ENCODE peak calls at places on chromosomes 7 and 10, in six cellular contexts. T is adipocyte, B is osteoblast, U is heart right ventricle, P is pancreas, G is adrenal gland. F is an unnamed sample. For H3K9me3, the result is how much of the 10 kb centered on the place peaks cover.

GRCh38 chr7:79055722-79056415 is 397.6 kb downstream of the MAGI2 start:
- DNase-seq in G (peak), T (no peak), P (peak), B (no peak), U (no peak), F (no peak)

GRCh38 chr7:55534916-55535636 is 37.2 kb downstream of the VOPP1 start:
- DNase-seq in B (no peak), U (no peak), G (no peak), P (no peak), T (no peak), F (no peak)

GRCh38 chr7:64849250-64849923 is 53.7 kb upstream of the ZNF273 start:
- DNase-seq in G (no peak), U (no peak), T (peak), P (no peak), B (peak), F (peak)

GRCh38 chr10:73871295-73871914 is 3.0 kb downstream of the CAMK2G start:
- DNase-seq in T (no peak), P (no peak), G (no peak), B (peak), U (no peak), F (no peak)

GRCh38 chr7:113339661-113340060 is 221.3 kb upstream of the SMIM30 start:
- DNase-seq in U (no peak), P (no peak), B (no peak), T (no peak), G (no peak), F (no peak)

GRCh38 chr7:157499121-157499834 is 162.5 kb downstream of the DNAJB6 start:
- DNase-seq in G (no peak), T (no peak), B (peak), U (no peak), P (no peak), F (peak)

GRCh38 chr10:110657968-110658691 is 14.0 kb downstream of the RBM20 start:
- DNase-seq in T (no peak), B (no peak), U (no peak), G (no peak), P (no peak), F (no peak)

GRCh38 chr10:110512461-110513187 is 14.9 kb downstream of the DUSP5 start:
- DNase-seq in U (no peak), B (peak), T (peak), P (no peak), G (peak), F (no peak)

GRCh38 chr10:82908751-82909150 is 1033.8 kb downstream of the NRG3 start:
- DNase-seq in B (peak), U (no peak), G (no peak), P (no peak), T (no peak), F (no peak)

GRCh38 chr7:4849390-4849789 is 12.4 kb downstream of the PAPOLB start:
- DNase-seq in B (no peak), U (no peak), G (no peak), P (no peak), T (peak), F (no peak)

GRCh38 chr10:103539751-103540150 is 46.2 kb downstream of the NEURL1 start:
- DNase-seq in B (no peak), T (no peak), G (no peak), U (no peak), P (no peak), F (no peak)

GRCh38 chr7:132782777-132783633 is 206.7 kb upstream of the PLXNA4 start:
- DNase-seq in T (peak), B (no peak), U (no peak), G (no peak), P (no peak), F (no peak)

GRCh38 chr7:82250598-82250997 is 193.0 kb downstream of the CACNA2D1 start:
- DNase-seq in P (no peak), G (no peak), B (no peak), T (peak), U (no peak), F (no peak)

GRCh38 chr10:80191589-80192270 is 13.6 kb downstream of the ANXA11 start:
- DNase-seq in B (no peak), P (peak), T (no peak), G (no peak), U (no peak), F (no peak)

GRCh38 chr7:101159696-101160674 is 5.4 kb downstream of the VGF start:
- DNase-seq in U (no peak), P (no peak), B (peak), T (no peak), G (peak), F (no peak)

GRCh38 chr10:117578490-117578889 is 35.9 kb downstream of the EMX2 start:
- DNase-seq in U (no peak), B (no peak), T (no peak), G (no peak), P (no peak), F (no peak)

DNA sequence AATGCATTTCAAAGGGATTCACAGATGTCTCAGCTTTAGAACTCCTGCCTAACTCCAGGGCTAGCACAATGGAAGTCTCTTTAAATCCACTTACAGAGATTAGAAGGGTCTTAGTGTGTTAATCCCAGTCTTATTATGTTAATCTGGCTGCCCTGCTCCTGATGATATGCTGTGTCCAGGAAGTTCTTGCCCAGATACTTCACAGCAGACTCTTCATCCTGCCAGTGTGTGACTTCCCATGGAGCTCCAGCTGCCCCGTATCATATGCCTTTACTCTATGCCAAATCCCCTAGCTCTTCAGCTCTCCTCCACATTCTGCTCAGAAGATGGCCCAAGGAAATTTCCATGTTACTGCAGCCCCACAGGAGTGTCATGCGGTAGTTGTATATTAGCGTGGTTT is 533.8 kb downstream of the GALNT17 start:
- DNase-seq in G (no peak), B (no peak), P (no peak), T (no peak), U (no peak), F (no peak)
- H3K9me3 ChIP-seq in G (under half), B (under half), P (under half), T (under half), U (under half), F (under half)

DNA sequence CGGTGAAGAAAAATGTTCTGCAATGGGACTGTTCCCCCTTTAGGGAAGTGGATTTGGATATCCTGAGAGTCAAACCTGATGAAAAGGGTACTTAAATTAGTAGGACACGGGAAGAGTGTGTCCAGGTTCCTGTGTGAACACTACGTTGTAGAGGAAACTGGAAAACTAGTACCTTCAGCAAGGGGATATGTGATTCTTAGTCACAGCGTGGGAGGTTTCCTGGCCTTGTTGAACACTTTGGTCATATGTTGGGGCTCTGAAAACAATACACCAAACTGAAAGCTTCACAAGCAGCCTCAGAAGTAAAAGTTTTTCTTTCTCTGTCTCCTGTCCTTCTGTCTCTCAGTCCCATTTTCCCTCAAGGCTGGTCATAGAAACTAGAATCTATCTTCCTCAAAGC is 306.9 kb upstream of the GLI3 start:
- DNase-seq in B (no peak), T (no peak), U (no peak), G (no peak), P (no peak), F (no peak)
- H3K9me3 ChIP-seq in B (under half), T (under half), U (under half), G (under half), P (under half), F (under half)

GRCh38 chr7:53947670-53948226 is 594.4 kb upstream of the VSTM2A start:
- DNase-seq in U (no peak), G (no peak), B (no peak), T (no peak), P (no peak), F (no peak)
- H3K9me3 ChIP-seq in U (under half), G (under half), B (under half), T (under half), P (under half), F (under half)

DNA sequence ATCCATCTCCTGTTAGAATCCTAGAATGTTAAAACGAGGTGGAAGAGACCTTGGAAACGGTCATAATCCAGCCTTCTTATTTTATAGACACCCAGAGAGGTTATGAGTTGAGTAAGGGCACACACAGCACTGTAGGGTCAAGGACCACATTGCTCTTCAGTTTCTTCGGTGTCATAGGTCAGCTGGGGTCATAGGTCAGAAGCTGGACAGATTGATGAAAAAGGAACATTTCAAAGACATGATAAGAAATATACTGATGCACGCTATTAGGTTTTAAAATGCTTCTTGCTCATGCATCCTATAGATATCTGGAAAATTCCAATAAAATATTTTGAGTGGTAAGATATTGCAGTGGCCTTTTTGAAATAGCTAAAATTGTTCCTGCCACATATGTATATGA is 60.0 kb upstream of the BMS1 start:
- DNase-seq in T (no peak), B (no peak), P (no peak), G (no peak), U (no peak), F (no peak)
- H3K9me3 ChIP-seq in T (under half), B (under half), P (under half), G (under half), U (under half), F (under half)

DNA sequence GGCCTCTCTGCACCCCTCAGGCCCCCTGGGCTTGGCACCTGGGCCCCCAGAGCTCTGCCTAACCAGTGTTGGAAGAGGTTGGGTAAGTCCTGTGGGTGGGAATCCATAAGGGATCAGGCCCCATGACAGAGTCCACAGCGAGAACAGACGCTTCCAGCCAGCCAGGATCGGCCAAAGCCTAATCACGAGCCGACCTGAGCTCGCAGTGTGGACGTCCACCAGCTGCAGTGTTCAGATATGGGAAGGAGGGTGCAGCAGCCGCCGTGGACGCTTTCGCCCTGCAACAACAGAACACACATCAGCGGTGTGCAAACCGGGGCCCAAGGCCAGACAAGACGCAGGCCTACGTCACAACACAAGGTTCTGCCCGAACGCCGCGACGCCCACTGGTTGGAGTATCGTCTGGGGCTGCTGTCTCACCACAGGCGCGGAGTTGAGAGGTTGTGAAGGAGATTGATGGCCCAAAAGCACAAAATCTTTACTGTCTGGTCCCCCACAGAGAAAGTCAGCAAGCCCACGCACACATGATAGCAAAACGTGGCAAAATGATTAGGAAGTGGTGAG is 102.1 kb downstream of the FOXL3 start:
- DNase-seq in T (no peak), B (peak), P (peak), U (no peak), G (no peak), F (peak)
- H3K9me3 ChIP-seq in T (under half), B (under half), P (under half), U (under half), G (under half), F (under half)

GRCh38 chr10:43622022-43622421 is 15.8 kb downstream of the ZNF485 start:
- DNase-seq in G (no peak), P (no peak), T (no peak), B (no peak), U (no peak), F (no peak)

GRCh38 chr10:43619368-43619767 is 13.1 kb downstream of the ZNF485 start:
- DNase-seq in B (no peak), U (no peak), G (no peak), T (no peak), P (no peak), F (no peak)

DNA sequence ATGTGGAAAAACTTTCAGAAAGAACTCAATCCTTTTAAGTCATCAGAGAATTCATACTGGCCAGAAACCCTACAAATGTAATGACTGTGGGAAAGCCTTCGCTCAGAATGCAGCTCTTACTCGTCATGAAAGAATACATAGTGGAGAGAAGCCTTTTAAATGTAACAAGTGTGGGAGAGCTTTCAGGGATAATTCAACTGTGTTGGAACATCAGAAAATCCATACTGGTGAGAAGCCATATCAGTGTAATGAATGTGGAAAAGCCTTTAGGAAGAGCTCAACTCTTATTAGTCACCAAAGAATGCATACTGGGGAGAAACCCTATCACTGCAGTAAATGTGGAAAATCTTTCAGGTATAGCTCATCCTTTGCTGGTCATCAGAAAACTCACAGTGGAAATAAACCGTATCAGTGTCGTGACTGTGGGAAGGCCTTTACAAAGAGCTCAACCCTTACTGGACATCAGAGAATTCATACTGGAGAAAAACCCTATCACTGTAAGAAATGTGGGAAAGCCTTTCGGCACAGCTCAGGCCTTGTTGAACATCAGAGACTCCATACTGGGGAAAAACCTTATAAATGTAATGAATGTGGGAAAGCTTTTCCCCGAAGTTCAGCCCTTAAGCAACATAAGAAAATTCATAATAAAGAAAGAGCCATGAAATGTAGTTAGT is 10.6 kb downstream of the ZNF485 start:
- DNase-seq in T (no peak), G (no peak), B (no peak), U (no peak), P (no peak), F (no peak)
- H3K9me3 ChIP-seq in T (half or more), G (under half), B (under half), U (under half), P (under half), F (under half)

GRCh38 chr7:134897936-134898335 is 88.4 kb upstream of the AGBL3 start:
- DNase-seq in G (no peak), P (no peak), B (no peak), T (no peak), U (no peak), F (no peak)
- H3K9me3 ChIP-seq in G (under half), P (under half), B (under half), T (under half), U (under half), F (under half)

GRCh38 chr10:131910663-131911314 is 10.0 kb downstream of the PPP2R2D start:
- DNase-seq in T (no peak), P (no peak), U (no peak), B (no peak), G (no peak), F (no peak)
- H3K9me3 ChIP-seq in T (under half), P (under half), U (under half), B (under half), G (under half), F (under half)